ENCODE peak calls at places on chromosome 12, in six cellular contexts. J is HFF-Myc, X is AG08396, U is right atrium auricular region, D is amygdala, H is upper lobe of right lung. B is an unnamed sample.

GRCh38 chr12:65121956-65122469 is 908 bp upstream of the WIF1 start:
- DNase-seq in J (no peak), X (no peak), U (no peak), D (no peak), H (no peak), B (no peak)

GRCh38 chr12:62933220-62933870 is 1.6 kb downstream of the PPM1H start:
- DNase-seq in J (no peak), X (peak), U (no peak), D (peak), H (no peak), B (peak)

GRCh38 chr12:64392221-64392620 is 1.7 kb upstream of the C12orf56 start:
- DNase-seq in J (no peak), X (peak), U (no peak), D (no peak), H (no peak), B (no peak)

GRCh38 chr12:104499668-104500328 is 43.0 kb downstream of the CHST11 start:
- DNase-seq in J (no peak), X (no peak), U (no peak), D (no peak), H (no peak), B (no peak)

GRCh38 chr12:2691001-2691339 is 103.8 kb upstream of the FKBP4 start:
- DNase-seq in J (no peak), X (no peak), U (no peak), D (no peak), H (no peak), B (no peak)

GRCh38 chr12:120630139-120630895 is 10.1 kb upstream of the CABP1 start:
- DNase-seq in J (no peak), X (no peak), U (no peak), D (peak), H (peak), B (no peak)

GRCh38 chr12:132500137-132500855 is 10.3 kb downstream of the FBRSL1 start:
- DNase-seq in J (no peak), X (no peak), U (no peak), D (no peak), H (no peak), B (no peak)

GRCh38 chr12:113903381-113903863 is 62.7 kb downstream of the RBM19 start:
- DNase-seq in J (no peak), X (peak), U (no peak), D (no peak), H (no peak), B (no peak)